ENCODE peak calls at places on chromosomes 6 and 20, in four cellular contexts. P is lower lobe of right lung, O is HT1080, R is T-cell. E is an unnamed sample.

GRCh38 chr6:168060521-168060931 is 18.5 kb downstream of the FRMD1 start:
- DNase-seq in P (no peak), O (peak; percentile 53), R (no peak), E (no peak)

GRCh38 chr6:130037207-130037811 is 18.9 kb downstream of the L3MBTL3 start:
- DNase-seq in P (no peak), O (no peak), R (no peak), E (no peak)

GRCh38 chr20:41001497-41001896 is 27.1 kb upstream of the TOP1 start:
- DNase-seq in P (no peak), O (no peak), R (no peak), E (no peak)

GRCh38 chr6:137581019-137581707 is 87.0 kb upstream of the OLIG3 start:
- DNase-seq in P (no peak), O (no peak), R (no peak), E (no peak)

GRCh38 chr6:45196121-45196520 is 132.0 kb upstream of the RUNX2 start:
- DNase-seq in P (no peak), O (no peak), R (no peak), E (no peak)

GRCh38 chr20:2283706-2284423 is 11.9 kb upstream of the TGM3 start:
- DNase-seq in P (no peak), O (peak; percentile 60), R (no peak), E (no peak)

GRCh38 chr20:49682278-49682677 is 31.4 kb downstream of the B4GALT5 start:
- DNase-seq in P (no peak), O (no peak), R (no peak), E (no peak)

GRCh38 chr6:139429559-139430150 is 55.2 kb upstream of the CITED2 start:
- DNase-seq in P (peak; percentile 53), O (no peak), R (no peak), E (no peak)

GRCh38 chr6:53879608-53880007 is 84.8 kb downstream of the LRRC1 start:
- DNase-seq in P (no peak), O (no peak), R (no peak), E (no peak)

GRCh38 chr6:26421259-26422144 is 18.8 kb upstream of the BTN3A3 start:
- DNase-seq in P (peak; percentile 59), O (peak; percentile 91), R (peak; percentile 16), E (peak; percentile 16)

GRCh38 chr6:21469213-21469612 is 124.3 kb upstream of the SOX4 start:
- DNase-seq in P (no peak), O (no peak), R (no peak), E (no peak)

GRCh38 chr6:154606457-154606856 is 96.0 kb upstream of the CNKSR3 start:
- DNase-seq in P (no peak), O (no peak), R (peak; percentile 48), E (peak; percentile 54)

GRCh38 chr20:24653306-24653705 is 183.9 kb downstream of the SYNDIG1 start:
- DNase-seq in P (no peak), O (peak; percentile 49), R (no peak), E (no peak)

GRCh38 chr6:151052021-151052646 is 186.6 kb downstream of the MTHFD1L start:
- DNase-seq in P (no peak), O (no peak), R (no peak), E (no peak)

GRCh38 chr6:158801655-158802294 is 17.4 kb downstream of the EZR start:
- DNase-seq in P (no peak), O (no peak), R (no peak), E (no peak)

GRCh38 chr20:40506567-40506966 is 182.5 kb downstream of the MAFB start:
- DNase-seq in P (peak; percentile 97), O (peak; percentile 99), R (peak; percentile 14), E (no peak)

GRCh38 chr6:11069760-11070159 is 23.9 kb upstream of the SMIM13 start:
- DNase-seq in P (no peak), O (peak; percentile 30), R (no peak), E (no peak)

GRCh38 chr6:49406241-49406970 is 56.6 kb downstream of the MMUT start:
- DNase-seq in P (no peak), O (no peak), R (no peak), E (no peak)

GRCh38 chr20:11459090-11459877 is 458.4 kb upstream of the BTBD3 start:
- DNase-seq in P (no peak), O (no peak), R (no peak), E (no peak)

GRCh38 chr20:20359628-20360027 is 8.3 kb upstream of the INSM1 start:
- DNase-seq in P (no peak), O (no peak), R (no peak), E (no peak)

GRCh38 chr20:62799459-62799858 is 3.2 kb downstream of the MRGBP start:
- DNase-seq in P (no peak), O (no peak), R (no peak), E (no peak)

GRCh38 chr6:31576897-31577341 is 1.6 kb downstream of the TNF start:
- DNase-seq in P (no peak), O (peak; percentile 29), R (no peak), E (no peak)